ENCODE peak calls at places on chromosomes 2 and 18, in seven cellular contexts. I, S, X, J, O, D and A are unnamed samples.

GRCh38 chr2:234377761-234378341 is 119.0 kb downstream of the ARL4C start:
- DNase-seq in O (no peak), X (no peak), S (no peak), D (no peak), J (peak), I (no peak), A (no peak)

GRCh38 chr18:58937204-58937603 is 72.5 kb downstream of the ZNF532 start:
- DNase-seq in X (no peak), S (no peak), J (peak), O (no peak), D (no peak), I (no peak), A (no peak)

GRCh38 chr2:110101280-110101844 is 14.3 kb downstream of the MALL start:
- DNase-seq in O (no peak), S (no peak), D (no peak), I (no peak), J (peak), X (no peak), A (peak)

GRCh38 chr2:27681844-27682243 is 18.2 kb downstream of the SLC4A1AP start:
- DNase-seq in J (no peak), D (no peak), X (no peak), I (no peak), S (no peak), O (no peak), A (no peak)

GRCh38 chr2:11647834-11648600 is 22.0 kb downstream of the NTSR2 start:
- DNase-seq in X (no peak), D (no peak), J (peak), O (no peak), I (no peak), S (no peak), A (no peak)

GRCh38 chr2:47660167-47660566 is 122.8 kb upstream of the MSH6 start:
- DNase-seq in I (no peak), O (no peak), S (no peak), D (no peak), X (no peak), J (no peak), A (no peak)

GRCh38 chr18:44759925-44760342 is 79.2 kb downstream of the SETBP1 start:
- DNase-seq in X (no peak), J (no peak), S (no peak), I (no peak), D (no peak), O (peak), A (no peak)

GRCh38 chr2:29310665-29311348 is 195.6 kb downstream of the CLIP4 start:
- DNase-seq in S (no peak), D (no peak), O (no peak), J (no peak), I (no peak), X (no peak), A (no peak)

GRCh38 chr2:16105664-16106281 is 165.4 kb downstream of the MYCN start:
- DNase-seq in X (no peak), J (no peak), O (no peak), D (no peak), I (no peak), S (no peak), A (no peak)

GRCh38 chr18:3457261-3457724 is 7.3 kb downstream of the TGIF1 start:
- DNase-seq in J (no peak), X (no peak), I (no peak), D (no peak), O (no peak), S (no peak), A (no peak)

GRCh38 chr2:172285760-172286159 is 141.6 kb upstream of the ITGA6 start:
- DNase-seq in D (no peak), O (no peak), S (no peak), X (no peak), I (no peak), J (no peak), A (no peak)

GRCh38 chr18:56815926-56816325 is 164.8 kb downstream of the WDR7 start:
- DNase-seq in J (no peak), I (no peak), S (no peak), D (no peak), X (no peak), O (no peak), A (no peak)

GRCh38 chr2:237563816-237564215 is 2.6 kb upstream of the PRLH start:
- DNase-seq in X (no peak), O (no peak), J (no peak), D (peak), S (no peak), I (peak), A (no peak)

GRCh38 chr2:70919672-70920366 is 15.9 kb upstream of the ATP6V1B1 start:
- DNase-seq in S (peak), J (peak), O (peak), I (peak), D (peak), X (peak), A (no peak)

GRCh38 chr2:16142383-16143361 is 202.3 kb downstream of the MYCN start:
- DNase-seq in S (no peak), I (no peak), O (no peak), X (no peak), D (no peak), J (no peak), A (no peak)